ENCODE peak calls at places on chromosome 1, in five cellular contexts. L is body of pancreas, B is psoas muscle, S is brain microvascular endothelial cell, U is AG04450. X is an unnamed sample.

GRCh38 chr1:69221492-69221990 is 346.2 kb upstream of the LRRC7 start:
- DNase-seq in L (no peak), B (no peak), S (no peak), U (no peak), X (no peak)

GRCh38 chr1:27488523-27489138 is 1.3 kb downstream of the WASF2 start:
- DNase-seq in L (no peak), B (no peak), S (peak; percentile 12), U (no peak), X (no peak)

GRCh38 chr1:61337037-61337436 is 254.7 kb downstream of the NFIA start:
- DNase-seq in L (no peak), B (no peak), S (no peak), U (no peak), X (no peak)

GRCh38 chr1:30384286-30385245 is 338.8 kb downstream of the MATN1 start:
- DNase-seq in L (no peak), B (no peak), S (no peak), U (no peak), X (no peak)

GRCh38 chr1:97061604-97062003 is 340.0 kb downstream of the PTBP2 start:
- DNase-seq in L (no peak), B (no peak), S (no peak), U (no peak), X (no peak)

GRCh38 chr1:196407358-196408041 is 200.7 kb downstream of the KCNT2 start:
- DNase-seq in L (no peak), B (no peak), S (peak; percentile 20), U (no peak), X (no peak)

GRCh38 chr1:20590313-20590777 is 1.4 kb downstream of the CDA start:
- DNase-seq in L (peak; percentile 11), B (peak; percentile 74), S (no peak), U (no peak), X (no peak)

GRCh38 chr1:180962178-180962577 is 49.5 kb downstream of the KIAA1614 start:
- DNase-seq in L (no peak), B (no peak), S (no peak), U (no peak), X (no peak)

GRCh38 chr1:175656416-175656815 is 87.0 kb downstream of the TNR start:
- DNase-seq in L (no peak), B (no peak), S (no peak), U (no peak), X (no peak)

GRCh38 chr1:197814306-197814705 is 39.0 kb upstream of the DENND1B start:
- DNase-seq in L (no peak), B (no peak), S (no peak), U (no peak), X (no peak)

GRCh38 chr1:220681220-220681847 is 8.8 kb upstream of the C1orf115 start:
- DNase-seq in L (no peak), B (no peak), S (no peak), U (no peak), X (no peak)

GRCh38 chr1:28582248-28582615 is 9.8 kb upstream of the RAB42 start:
- DNase-seq in L (no peak), B (no peak), S (peak; percentile 18), U (no peak), X (no peak)

X was measured in occipital lobe.